ENCODE peak calls at places on chromosomes 12 and 14, in eight cellular contexts. C is Peyer's patch, D is uterus, A is tibial nerve, E is upper lobe of left lung, R is heart left ventricle, S is IMR-90, L is testis. T is an unnamed sample.

GRCh38 chr12:56763753-56764657 is 881 bp downstream of the HSD17B6 start:
- DNase-seq in C (no peak), D (no peak), A (no peak), E (no peak), R (no peak), S (peak), L (no peak), T (no peak)

GRCh38 chr14:54026671-54027070 is 70.0 kb upstream of the BMP4 start:
- DNase-seq in C (no peak), D (no peak), A (no peak), E (no peak), R (no peak), S (no peak), L (no peak), T (no peak)

GRCh38 chr12:26126340-26127284 is 1.8 kb upstream of the BHLHE41 start:
- DNase-seq in C (peak), D (peak), A (peak), E (peak), R (peak), S (peak), L (peak), T (peak)

GRCh38 chr12:90910958-90911357 is 44.0 kb downstream of the CCER1 start:
- DNase-seq in C (no peak), D (no peak), A (no peak), E (no peak), R (no peak), S (peak), L (no peak), T (no peak)

GRCh38 chr12:14239350-14239934 is 126.0 kb upstream of the ATF7IP start:
- DNase-seq in C (peak), D (no peak), A (no peak), E (no peak), R (no peak), S (no peak), L (peak), T (no peak)

GRCh38 chr14:85527458-85527857 is 2.5 kb upstream of the FLRT2 start:
- DNase-seq in C (no peak), D (no peak), A (no peak), E (no peak), R (no peak), S (no peak), L (no peak), T (no peak)

GRCh38 chr12:93982847-93983315 is 165.5 kb upstream of the PLXNC1 start:
- DNase-seq in C (no peak), D (no peak), A (no peak), E (no peak), R (no peak), S (peak), L (no peak), T (no peak)

GRCh38 chr12:6230321-6231110 is 30.3 kb downstream of the CD9 start:
- DNase-seq in C (peak), D (peak), A (peak), E (no peak), R (peak), S (no peak), L (peak), T (peak)

GRCh38 chr14:92513204-92513965 is at the start of gene RIN3:
- DNase-seq in C (peak), D (peak), A (no peak), E (peak), R (peak), S (peak), L (peak), T (peak)

GRCh38 chr12:116360579-116361403 is 83.3 kb upstream of the MED13L start:
- DNase-seq in C (no peak), D (no peak), A (no peak), E (no peak), R (no peak), S (no peak), L (no peak), T (peak)

GRCh38 chr12:107404981-107405380 is 280.6 kb upstream of the PWP1 start:
- DNase-seq in C (peak), D (no peak), A (no peak), E (no peak), R (no peak), S (peak), L (peak), T (no peak)

GRCh38 chr12:127342861-127343260 is 924.1 kb upstream of the TMEM132C start:
- DNase-seq in C (no peak), D (no peak), A (no peak), E (no peak), R (no peak), S (no peak), L (no peak), T (no peak)

GRCh38 chr12:92034858-92035401 is 110.7 kb downstream of the BTG1 start:
- DNase-seq in C (peak), D (peak), A (peak), E (no peak), R (peak), S (peak), L (peak), T (peak)
- TF ChIP-seq POLR2A in C (peak), D (no peak), A (no peak), E (no peak), R (no peak), S (no peak), L (no peak), T (peak)

DNA sequence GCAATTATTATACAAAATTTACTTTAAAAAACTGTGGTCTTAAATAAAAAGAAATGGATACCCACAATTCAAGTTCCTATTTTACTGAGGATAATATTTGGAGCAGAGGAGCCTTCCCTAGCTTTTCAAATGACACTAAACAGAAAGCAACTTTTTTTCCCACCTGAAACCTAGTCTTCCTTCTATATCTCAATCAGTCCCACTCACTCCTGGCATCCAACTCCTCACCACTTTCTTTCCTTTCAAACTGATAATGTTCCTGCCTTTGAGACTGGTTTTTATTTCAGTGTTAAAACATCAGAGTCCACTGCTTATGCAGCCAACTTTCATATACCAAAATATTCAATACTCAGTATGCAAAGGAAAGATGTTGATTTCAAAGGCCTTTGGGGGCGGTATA is 225.6 kb downstream of the GXYLT1 start:
- DNase-seq in C (no peak), D (no peak), A (no peak), E (no peak), R (no peak), S (no peak), L (no peak), T (no peak)
- H3K4me3 ChIP-seq in C (no peak), D (no peak), A (no peak), E (no peak), R (no peak), S (no peak), L (no peak), T (no peak)

GRCh38 chr14:64704145-64704742 is at the start of gene PLEKHG3:
- DNase-seq in C (peak), D (peak), A (peak), E (peak), R (peak), S (peak), L (peak), T (peak)
- TF ChIP-seq POLR2A in C (peak), D (peak), A (no peak), E (no peak), R (no peak), S (no peak), L (no peak), T (no peak)

DNA sequence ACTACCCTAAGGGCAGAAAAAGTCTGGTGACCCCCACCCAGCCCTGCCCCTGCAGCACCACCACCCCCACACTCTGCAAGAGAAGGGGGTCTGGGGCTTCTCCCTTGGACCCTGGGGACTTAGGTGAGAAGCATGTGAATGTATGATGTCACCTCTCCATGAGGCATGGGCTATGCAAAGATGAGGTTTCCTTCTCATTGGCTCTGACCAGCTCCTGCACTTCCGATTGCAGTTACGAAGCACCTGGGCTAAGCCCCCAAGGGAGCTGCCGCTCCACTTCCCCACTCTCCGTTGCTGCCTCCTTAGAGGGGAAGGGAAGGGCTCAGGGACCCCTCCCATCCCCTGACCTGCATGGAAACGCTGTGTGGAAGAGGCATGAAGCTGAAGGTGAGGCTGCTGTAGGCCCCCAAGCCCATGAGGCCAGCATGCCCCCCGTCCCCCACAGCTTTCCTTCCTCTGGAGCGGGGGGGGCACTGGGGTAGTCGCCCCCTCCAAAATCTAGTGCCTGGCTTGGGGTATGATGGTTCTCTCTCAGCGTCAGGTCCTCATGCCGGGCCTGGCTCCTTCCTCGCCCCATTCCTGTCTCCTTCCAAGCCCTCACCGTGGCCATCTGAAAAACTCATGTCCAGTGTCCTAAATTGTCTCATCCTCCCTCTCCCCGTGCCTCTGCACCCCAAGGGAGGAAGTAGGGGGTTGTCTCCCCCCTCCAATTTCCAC is 5.5 kb upstream of the DDX23 start:
- DNase-seq in C (no peak), D (no peak), A (no peak), E (no peak), R (no peak), S (no peak), L (no peak), T (no peak)
- H3K4me3 ChIP-seq in C (no peak), D (no peak), A (no peak), E (no peak), R (no peak), S (no peak), L (no peak), T (no peak)

GRCh38 chr12:11768233-11768965 is 118.9 kb downstream of the ETV6 start:
- DNase-seq in C (no peak), D (no peak), A (no peak), E (no peak), R (no peak), S (no peak), L (no peak), T (no peak)

GRCh38 chr12:11767029-11767724 is 117.7 kb downstream of the ETV6 start:
- DNase-seq in C (no peak), D (no peak), A (no peak), E (no peak), R (no peak), S (no peak), L (no peak), T (no peak)

GRCh38 chr12:11765421-11765816 is 115.9 kb downstream of the ETV6 start:
- DNase-seq in C (no peak), D (no peak), A (no peak), E (no peak), R (no peak), S (peak), L (no peak), T (no peak)

GRCh38 chr12:11763760-11764520 is 114.5 kb downstream of the ETV6 start:
- DNase-seq in C (no peak), D (no peak), A (no peak), E (no peak), R (no peak), S (peak), L (no peak), T (no peak)

DNA sequence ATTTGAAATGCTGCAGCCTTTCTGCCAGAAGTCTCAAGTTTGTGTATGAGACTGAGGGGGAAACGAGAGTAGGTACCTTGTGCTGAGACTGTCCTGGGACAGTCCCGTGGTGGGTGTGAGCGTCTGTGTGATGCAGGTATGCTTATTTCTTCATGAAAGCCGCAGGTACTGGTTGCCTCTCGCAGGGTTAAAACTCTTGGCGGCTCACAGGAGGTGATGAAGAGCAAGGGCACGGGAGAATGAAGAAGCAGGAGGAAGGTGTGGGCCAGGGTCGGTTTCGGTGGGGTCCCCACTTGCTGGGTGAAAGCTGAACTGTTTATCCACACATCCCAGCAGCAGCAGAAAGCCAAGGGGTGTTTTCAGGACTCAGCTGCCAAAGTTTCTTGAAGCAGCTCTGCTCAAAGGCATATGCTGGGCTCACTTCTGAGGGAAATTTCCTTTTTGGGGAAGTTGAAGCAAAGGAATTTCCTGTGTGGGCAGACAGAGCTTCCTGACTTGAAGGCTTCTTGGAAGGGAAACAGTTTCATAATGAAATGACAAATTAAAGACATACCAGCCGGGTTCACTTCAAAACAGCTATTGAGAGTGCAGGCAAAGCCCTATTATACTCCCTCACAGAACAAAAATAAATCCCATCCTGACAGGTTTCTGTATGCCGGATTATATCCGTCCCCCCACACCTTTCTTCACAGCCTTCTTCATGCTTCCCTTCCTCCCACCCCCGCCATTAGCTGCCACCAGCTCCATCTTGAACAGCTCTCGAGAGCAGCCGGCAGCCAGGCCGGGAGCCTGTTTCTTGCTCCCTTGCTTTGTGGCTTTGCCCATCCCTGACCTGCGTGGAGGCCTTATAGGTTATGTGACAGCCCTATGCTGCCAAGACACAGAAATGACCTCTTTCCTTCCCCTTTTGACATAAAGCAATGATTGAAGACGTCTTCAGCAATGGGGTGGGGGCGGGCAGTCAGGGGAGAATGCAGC is 116.6 kb downstream of the ETV6 start:
- DNase-seq in C (peak), D (no peak), A (no peak), E (peak), R (peak), S (peak), L (no peak), T (peak)
- TF ChIP-seq POLR2A in C (no peak), D (no peak), A (no peak), E (no peak), R (no peak), S (no peak), L (no peak), T (no peak)

GRCh38 chr12:100069795-100070194 is 72.9 kb downstream of the BLTP3B start:
- DNase-seq in C (no peak), D (no peak), A (no peak), E (no peak), R (no peak), S (no peak), L (no peak), T (no peak)

GRCh38 chr12:100068305-100068704 is 74.4 kb downstream of the BLTP3B start:
- DNase-seq in C (no peak), D (no peak), A (no peak), E (no peak), R (no peak), S (no peak), L (no peak), T (no peak)
- H3K4me3 ChIP-seq in C (no peak), D (no peak), A (no peak), E (no peak), R (no peak), S (no peak), L (no peak), T (no peak)

DNA sequence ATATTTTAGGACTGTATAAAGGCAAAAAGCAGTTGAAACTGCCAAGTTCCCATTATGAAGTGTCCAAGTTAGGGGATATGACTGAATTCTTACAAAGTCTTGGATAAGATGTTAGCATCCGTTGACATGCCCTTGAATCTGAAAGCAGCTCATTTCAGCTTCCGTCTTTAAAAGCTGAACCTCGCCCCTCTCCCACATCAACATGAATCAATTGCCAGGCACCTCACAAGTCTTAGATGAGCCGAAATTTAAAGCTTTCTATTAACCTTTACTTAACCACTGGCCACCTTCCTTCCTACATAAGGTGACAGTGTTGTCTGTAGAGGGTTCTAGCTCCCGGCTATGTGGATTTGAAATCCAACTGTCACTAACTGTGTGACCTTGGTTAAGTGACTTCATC is 1.3 kb downstream of the PPP1CC start:
- DNase-seq in C (peak), D (no peak), A (no peak), E (no peak), R (no peak), S (no peak), L (no peak), T (no peak)
- TF ChIP-seq POLR2A in C (no peak), D (no peak), A (no peak), E (no peak), R (no peak), S (no peak), L (no peak), T (no peak)

DNA sequence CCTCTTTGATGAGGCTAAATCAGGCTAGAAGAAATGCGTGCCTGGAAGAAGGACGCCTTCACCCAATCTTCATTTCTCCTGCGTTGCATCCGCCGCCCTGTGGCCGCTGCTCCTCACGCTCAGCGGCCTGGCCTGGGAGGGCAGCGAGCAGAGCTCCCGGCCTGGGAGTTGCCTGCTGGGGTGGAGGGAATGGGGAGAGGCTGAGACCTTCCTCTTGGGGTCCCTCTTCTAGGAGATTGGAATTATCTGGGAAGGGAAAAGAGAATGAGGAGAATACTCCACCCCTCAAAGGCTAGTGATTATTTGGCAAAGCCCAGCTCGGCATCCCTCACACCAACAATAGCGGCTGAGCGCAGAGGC is 2.4 kb upstream of the HOXC12 start:
- DNase-seq in C (no peak), D (no peak), A (no peak), E (peak), R (no peak), S (no peak), L (no peak), T (no peak)
- H3K4me3 ChIP-seq in C (no peak), D (no peak), A (no peak), E (no peak), R (no peak), S (no peak), L (no peak), T (no peak)

DNA sequence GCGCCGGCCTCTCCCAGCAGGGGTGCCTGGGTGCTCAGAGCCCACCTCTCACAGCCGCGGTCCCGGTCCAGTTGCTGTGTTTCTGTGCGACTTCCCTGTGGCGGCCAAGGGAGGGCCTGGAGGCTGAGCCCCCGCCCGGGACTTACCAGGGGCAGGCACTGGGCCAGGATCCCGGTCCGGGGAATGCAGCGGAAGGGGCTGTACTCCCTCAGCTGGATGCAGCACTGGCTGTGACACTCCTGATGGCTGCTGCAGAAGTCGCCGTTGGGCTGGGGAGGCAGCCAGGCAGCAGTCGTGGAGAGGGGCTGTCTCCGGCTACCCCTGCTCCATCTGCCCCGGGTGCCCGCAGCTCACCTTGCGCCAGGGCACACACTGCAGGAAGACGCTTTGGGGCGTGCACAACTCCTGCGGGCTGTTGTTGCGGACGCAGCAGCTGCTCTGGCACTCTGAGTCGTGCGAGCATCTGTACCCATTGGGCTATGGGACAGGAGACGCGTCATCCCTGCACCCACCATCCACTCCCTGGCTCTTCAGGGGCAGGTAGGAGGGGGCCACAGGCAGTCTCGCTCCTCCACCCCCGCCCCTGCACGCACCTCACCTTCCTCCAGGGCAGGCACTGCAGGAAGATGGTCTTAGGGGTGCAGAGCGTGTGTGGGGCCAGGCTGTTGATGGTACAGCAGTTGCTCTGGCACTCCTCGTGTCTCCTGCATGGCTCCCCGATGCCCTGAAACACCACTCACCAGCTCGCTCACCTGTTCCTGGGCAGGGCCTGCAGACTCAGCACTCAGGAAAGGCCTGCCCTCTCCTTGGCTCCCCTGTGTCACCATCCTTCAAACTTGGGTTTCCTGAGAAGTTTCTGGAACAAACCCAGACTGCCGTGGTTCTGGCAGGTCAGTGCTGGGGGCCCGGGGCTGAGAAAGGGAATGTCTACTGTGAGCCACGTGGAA is 6.0 kb downstream of the LRCOL1 start:
- DNase-seq in C (no peak), D (no peak), A (no peak), E (peak), R (peak), S (no peak), L (no peak), T (peak)
- TF ChIP-seq POLR2A in C (no peak), D (no peak), A (no peak), E (no peak), R (no peak), S (no peak), L (no peak), T (no peak)

DNA sequence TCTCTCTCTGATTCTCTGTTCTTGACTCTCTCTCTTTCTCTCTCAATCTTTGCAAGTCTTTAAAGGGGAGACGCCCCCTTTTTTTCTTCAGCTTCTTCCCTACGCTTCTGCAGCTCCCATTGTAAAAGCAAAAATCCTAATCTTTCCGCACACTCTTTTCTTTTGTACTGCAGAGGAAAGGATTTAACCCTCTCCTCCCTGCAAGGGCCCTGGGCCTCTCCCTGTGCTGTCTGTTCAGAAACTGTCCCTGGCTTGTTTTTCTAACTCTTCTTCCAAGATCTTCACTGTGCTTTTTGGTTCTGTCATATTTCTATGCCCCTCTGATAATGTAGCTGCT is 10.9 kb upstream of the SALL2 start:
- DNase-seq in C (no peak), D (no peak), A (no peak), E (no peak), R (no peak), S (no peak), L (no peak), T (no peak)
- H3K4me3 ChIP-seq in C (peak), D (peak), A (no peak), E (no peak), R (peak), S (no peak), L (peak), T (no peak)